ENCODE peak calls at places on chromosomes 11 and 22, in four cellular contexts. W, M, K and F are unnamed samples.
A peak's percentile ranks its signal among the peaks of the same experiment; 100 is the strongest.

GRCh38 chr11:75203641-75204011 is 36.9 kb upstream of the TPBGL start:
- DNase-seq in W (no peak), M (no peak), K (no peak), F (no peak)

GRCh38 chr11:61429346-61429690 is 457 bp downstream of the CPSF7 start:
- DNase-seq in W (no peak), M (peak; percentile 95), K (peak; percentile 80), F (peak; percentile 89)

GRCh38 chr11:116472661-116473060 is 300.1 kb downstream of the BUD13 start:
- DNase-seq in W (no peak), M (no peak), K (no peak), F (no peak)

GRCh38 chr11:58577441-58578135 is 1.3 kb upstream of the ZFP91 start:
- DNase-seq in W (peak; percentile 93), M (peak; percentile 58), K (peak; percentile 62), F (peak; percentile 49)

GRCh38 chr11:91085985-91086384 is 863.1 kb upstream of the CHORDC1 start:
- DNase-seq in W (no peak), M (no peak), K (no peak), F (no peak)

GRCh38 chr11:2776351-2777061 is 76.7 kb upstream of the KCNQ1OT1 start:
- DNase-seq in W (peak; percentile 79), M (no peak), K (no peak), F (no peak)

GRCh38 chr22:42299586-42300285 is 29.3 kb upstream of the TCF20 start:
- DNase-seq in W (no peak), M (peak; percentile 52), K (no peak), F (peak; percentile 67)

GRCh38 chr11:101738494-101738893 is 154.7 kb upstream of the TRPC6 start:
- DNase-seq in W (no peak), M (no peak), K (no peak), F (no peak)

GRCh38 chr11:27699242-27699925 is 871 bp downstream of the BDNF start:
- DNase-seq in W (no peak), M (peak; percentile 47), K (no peak), F (no peak)

GRCh38 chr11:64878223-64878493 is 263 bp downstream of the EHD1 start:
- DNase-seq in W (no peak), M (no peak), K (no peak), F (no peak)

GRCh38 chr22:45867118-45867905 is 109.7 kb downstream of the WNT7B start:
- DNase-seq in W (peak; percentile 39), M (peak; percentile 70), K (no peak), F (peak; percentile 16)

GRCh38 chr11:134333312-134333711 is 1.5 kb downstream of the GLB1L2 start:
- DNase-seq in W (no peak), M (no peak), K (peak; percentile 49), F (no peak)

GRCh38 chr22:38935023-38935422 is 22.4 kb upstream of the APOBEC3A start:
- DNase-seq in W (no peak), M (no peak), K (no peak), F (peak; percentile 83)

GRCh38 chr22:46684706-46685105 is 53.3 kb downstream of the CERK start:
- DNase-seq in W (no peak), M (peak; percentile 87), K (no peak), F (peak; percentile 27)

GRCh38 chr22:47133263-47133662 is 370.8 kb downstream of the TBC1D22A start:
- DNase-seq in W (no peak), M (no peak), K (no peak), F (no peak)

GRCh38 chr11:36657610-36658225 is 59.7 kb upstream of the RAG2 start:
- DNase-seq in W (no peak), M (no peak), K (peak; percentile 13), F (no peak)

GRCh38 chr11:44036811-44037657 is 10.7 kb upstream of the ACCSL start:
- DNase-seq in W (peak; percentile 93), M (peak; percentile 93), K (peak; percentile 90), F (peak; percentile 94)

GRCh38 chr11:279966-280761 is 2.0 kb downstream of the NLRP6 start:
- DNase-seq in W (no peak), M (peak; percentile 64), K (peak; percentile 38), F (peak; percentile 65)

DNA sequence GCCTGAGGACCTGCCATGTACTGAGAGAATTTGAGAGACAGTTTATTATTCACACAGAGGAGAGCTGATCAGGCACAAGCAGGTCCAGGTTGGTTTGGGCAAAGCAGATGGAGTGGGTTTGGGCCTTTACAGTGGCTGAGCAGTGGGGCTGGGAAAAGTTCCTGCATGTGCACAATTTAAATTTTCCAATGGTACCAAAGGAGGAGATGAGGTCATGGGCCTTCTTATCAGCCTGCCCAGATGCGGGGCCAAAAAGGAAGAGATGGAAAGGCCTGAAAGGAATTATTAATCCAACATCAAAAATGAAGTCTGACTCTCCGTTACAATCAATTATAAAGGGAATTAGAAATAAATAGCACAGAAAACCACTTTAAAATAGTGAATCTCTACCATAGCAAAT is 367.6 kb downstream of the TMEM135 start:
- DNase-seq in W (no peak), M (no peak), K (no peak), F (no peak)
- H3K4me3 ChIP-seq in W (no peak overlapping the region), M (no peak overlapping the region), K (no peak overlapping the region), F (no peak overlapping the region)

GRCh38 chr11:82960000-82960778 is 58.7 kb downstream of the DDIAS start:
- DNase-seq in W (no peak), M (no peak), K (no peak), F (no peak)
- H3K27ac ChIP-seq in W (no peak overlapping the region), M (no peak overlapping the region), K (no peak overlapping the region), F (no peak overlapping the region)

GRCh38 chr22:41000040-41000565 is 48.9 kb downstream of the RBX1 start:
- DNase-seq in W (no peak), M (no peak), K (peak; percentile 33), F (no peak)

GRCh38 chr22:41001722-41002122 is 50.5 kb downstream of the RBX1 start:
- DNase-seq in W (no peak), M (no peak), K (peak; percentile 99), F (no peak)

GRCh38 chr22:41003976-41004375 is 52.8 kb downstream of the RBX1 start:
- DNase-seq in W (no peak), M (no peak), K (peak; percentile 68), F (no peak)

GRCh38 chr22:41000941-41001721 is 50.0 kb downstream of the RBX1 start:
- DNase-seq in W (no peak), M (no peak), K (peak; percentile 86), F (no peak)

DNA sequence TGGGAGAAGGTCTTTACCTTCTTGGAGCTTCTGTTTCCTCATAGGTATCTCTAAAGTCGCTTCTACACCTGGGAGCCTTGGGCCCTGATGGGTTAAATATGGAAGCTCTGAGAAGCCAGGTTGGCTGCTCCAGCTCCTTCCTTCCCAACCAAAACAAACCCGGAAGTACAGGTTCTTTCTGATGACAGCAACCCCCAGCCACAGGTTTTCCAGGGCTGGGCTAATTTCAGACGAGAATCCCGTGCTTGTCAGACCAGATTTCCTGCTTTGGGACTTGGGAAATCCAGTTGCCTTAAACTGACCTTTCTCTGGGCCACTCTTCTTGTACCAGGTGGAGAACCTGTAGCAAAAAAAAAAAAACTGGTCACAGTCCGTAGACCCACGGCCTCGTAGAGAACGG is 51.9 kb downstream of the RBX1 start:
- DNase-seq in W (no peak), M (no peak), K (peak; percentile 99), F (no peak)
- H3K4me3 ChIP-seq in W (no peak overlapping the region), M (no peak overlapping the region), K (no peak overlapping the region), F (no peak overlapping the region)

GRCh38 chr22:35558031-35558430 is 17.4 kb downstream of the RASD2 start:
- DNase-seq in W (no peak), M (no peak), K (no peak), F (no peak)
- H3K27ac ChIP-seq in W (no peak overlapping the region), M (no peak overlapping the region), K (no peak overlapping the region), F (no peak overlapping the region)

GRCh38 chr22:35541254-35541748 is 670 bp downstream of the RASD2 start:
- DNase-seq in W (no peak), M (peak; percentile 39), K (no peak), F (peak; percentile 57)
- H3K4me3 ChIP-seq in W (peak overlapping the region; percentile 81), M (peak overlapping the region; percentile 51), K (no peak overlapping the region), F (peak overlapping the region; percentile 54)